ENCODE peak calls at places on chromosomes 11 and 22, in seven cellular contexts. G is K562, S is HepG2, V is GM12878, N is WTC11, Y is H1, Q is HCT116. R is an unnamed sample.

GRCh38 chr22:29277927-29278326 is 9.9 kb downstream of the EWSR1 start:
- DNase-seq in V (no peak), Y (no peak), S (no peak), G (no peak), Q (no peak), N (no peak), R (no peak)

GRCh38 chr11:129985823-129986222 is 16.8 kb downstream of the PRDM10 start:
- DNase-seq in S (no peak), N (no peak), V (no peak), G (no peak), Q (no peak), Y (no peak), R (no peak)

GRCh38 chr11:122494171-122494570 is 161.4 kb upstream of the UBASH3B start:
- DNase-seq in Q (no peak), Y (no peak), N (no peak), V (no peak), G (no peak), S (no peak), R (no peak)

GRCh38 chr22:49968313-49968830 is 7.8 kb downstream of the PIM3 start:
- DNase-seq in Q (no peak), Y (peak; percentile 46), V (no peak), S (no peak), G (no peak), N (no peak), R (no peak)

GRCh38 chr22:46561435-46561905 is 24.1 kb upstream of the CELSR1 start:
- DNase-seq in G (peak; percentile 55), N (peak; percentile 64), Y (no peak), Q (peak; percentile 87), S (peak; percentile 76), V (peak; percentile 42), R (peak; percentile 75)

GRCh38 chr11:44113572-44113971 is 18.1 kb downstream of the EXT2 start:
- DNase-seq in S (no peak), Y (no peak), G (no peak), N (no peak), Q (no peak), V (no peak), R (no peak)

GRCh38 chr11:36007127-36007824 is 63.4 kb downstream of the LDLRAD3 start:
- DNase-seq in G (no peak), V (no peak), S (no peak), Y (no peak), N (no peak), Q (no peak), R (no peak)

GRCh38 chr11:5242933-5243844 is 6.5 kb downstream of the HBG1 start:
- DNase-seq in N (no peak), G (no peak), Y (no peak), S (no peak), Q (no peak), V (no peak), R (no peak)

GRCh38 chr11:117519590-117519989 is 191.9 kb downstream of the CEP164 start:
- DNase-seq in Y (no peak), V (no peak), S (no peak), N (no peak), G (no peak), Q (no peak), R (no peak)

GRCh38 chr11:103295704-103296103 is 186.5 kb downstream of the DYNC2H1 start:
- DNase-seq in G (no peak), Q (peak; percentile 32), V (no peak), N (no peak), Y (no peak), S (no peak), R (no peak)

GRCh38 chr22:39253427-39254070 is 8.8 kb upstream of the PDGFB start:
- DNase-seq in V (no peak), G (peak; percentile 64), S (no peak), Q (peak; percentile 73), Y (no peak), N (no peak), R (peak; percentile 56)

GRCh38 chr11:86041975-86042378 is 26.9 kb downstream of the PICALM start:
- DNase-seq in Y (peak; percentile 62), V (peak; percentile 60), S (peak; percentile 77), Q (peak; percentile 76), G (peak; percentile 78), N (peak; percentile 63), R (peak; percentile 73)

GRCh38 chr11:7555067-7555699 is 41.4 kb downstream of the PPFIBP2 start:
- DNase-seq in N (no peak), S (no peak), Q (no peak), V (no peak), Y (no peak), G (no peak), R (no peak)

GRCh38 chr11:64400096-64400495 is 41.1 kb downstream of the RPS6KA4 start:
- DNase-seq in G (peak; percentile 53), Q (no peak), Y (no peak), V (no peak), N (no peak), S (no peak), R (no peak)

GRCh38 chr11:72189448-72190250 is 2.3 kb upstream of the FOLR1 start:
- DNase-seq in V (no peak), Q (no peak), S (no peak), Y (no peak), G (no peak), N (no peak), R (no peak)

GRCh38 chr11:112392860-112393259 is 132.2 kb upstream of the PLET1 start:
- DNase-seq in Y (no peak), V (no peak), Q (no peak), N (no peak), G (no peak), S (no peak), R (no peak)

GRCh38 chr11:134276396-134277175 is 407 bp downstream of the GLB1L3 start:
- DNase-seq in V (no peak), G (no peak), Y (peak; percentile 78), N (peak; percentile 68), S (no peak), Q (no peak), R (no peak)

GRCh38 chr11:56163804-56164203 is 3.7 kb upstream of the OR8K5 start:
- DNase-seq in Q (no peak), S (no peak), N (no peak), V (no peak), G (no peak), Y (no peak), R (no peak)

GRCh38 chr22:50010676-50011446 is 1.7 kb downstream of the IL17REL start:
- DNase-seq in V (no peak), G (peak; percentile 64), Q (no peak), Y (peak; percentile 54), S (no peak), N (no peak), R (no peak)

GRCh38 chr11:46478196-46478595 is 86.6 kb upstream of the CHRM4 start:
- DNase-seq in Q (no peak), G (no peak), V (no peak), S (no peak), N (no peak), Y (no peak), R (no peak)

GRCh38 chr11:27012254-27012921 is 18.5 kb downstream of the FIBIN start:
- DNase-seq in N (no peak), Y (no peak), V (no peak), S (no peak), G (no peak), Q (no peak), R (peak; percentile 16)

GRCh38 chr11:118522571-118523072 is 4.7 kb upstream of the TTC36 start:
- DNase-seq in N (peak; percentile 51), G (peak; percentile 44), V (no peak), S (peak; percentile 35), Q (no peak), Y (no peak), R (peak; percentile 54)

GRCh38 chr11:75566763-75567279 is 4.8 kb downstream of the SERPINH1 start:
- DNase-seq in Q (no peak), Y (no peak), S (no peak), G (no peak), N (no peak), V (no peak), R (no peak)

GRCh38 chr11:115869780-115870431 is 365.7 kb upstream of the CADM1 start:
- DNase-seq in S (peak; percentile 13), Q (no peak), N (peak; percentile 67), V (peak; percentile 51), G (no peak), Y (peak; percentile 60), R (peak; percentile 70)
- TF ChIP-seq SP1 in S (no peak), Q (no peak), N (no peak), V (no peak), G (no peak), Y (no peak), R (no peak)

DNA sequence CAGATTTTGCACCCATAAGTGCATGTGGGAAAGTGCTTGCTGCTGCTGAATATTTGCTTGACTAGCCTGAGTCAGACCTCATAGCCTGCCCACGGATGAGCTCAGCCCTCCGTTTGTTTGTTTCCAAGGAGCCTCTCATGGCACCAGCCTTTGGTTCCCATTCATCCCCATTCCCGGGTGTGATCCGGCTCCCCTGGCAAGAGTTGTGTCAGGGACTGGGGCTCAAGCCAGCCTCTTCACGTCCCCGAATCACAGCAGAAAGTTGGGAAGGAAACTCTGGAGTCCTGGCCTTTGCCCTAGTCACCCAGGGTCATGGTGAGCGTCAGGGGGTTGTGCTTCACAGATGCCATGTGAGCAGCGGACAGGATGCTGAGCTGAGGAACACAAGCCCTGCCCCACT is 13.9 kb downstream of the SEC14L3 start:
- DNase-seq in N (no peak), G (no peak), S (no peak), V (no peak), Q (no peak), Y (no peak), R (no peak)
- TF ChIP-seq SP1 in N (no peak), G (no peak), S (no peak), V (no peak), Q (no peak), Y (no peak), R (no peak)

DNA sequence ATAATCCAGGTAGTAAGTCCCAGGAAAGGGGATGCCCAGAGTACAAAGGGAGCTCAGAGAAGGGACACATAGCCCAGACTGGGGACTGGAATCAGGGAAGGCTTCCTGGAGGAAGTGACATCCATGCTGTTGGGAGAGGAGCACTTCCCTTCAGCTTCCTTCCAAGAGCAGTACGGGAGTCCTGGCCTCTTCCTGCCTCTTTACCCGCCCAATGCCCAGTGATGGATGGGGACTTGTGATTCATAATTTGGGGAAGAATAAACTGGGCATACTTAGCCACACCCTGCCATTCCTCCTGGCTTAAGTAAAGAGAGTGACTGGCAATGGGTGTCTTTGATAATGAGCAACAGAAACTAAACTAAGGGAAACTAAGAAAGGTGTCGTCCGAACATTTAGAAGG is 11.5 kb downstream of the C11orf91 start:
- DNase-seq in S (no peak), V (no peak), N (no peak), Y (no peak), Q (no peak), G (no peak), R (no peak)
- TF ChIP-seq SP1 in S (no peak), V (no peak), N (no peak), Y (no peak), Q (no peak), G (no peak), R (no peak)

GRCh38 chr22:37335819-37336199 is 53.5 kb downstream of the CYTH4 start:
- DNase-seq in Q (no peak), S (no peak), G (no peak), N (no peak), Y (no peak), V (no peak), R (no peak)

GRCh38 chr22:37338539-37339246 is 56.4 kb downstream of the CYTH4 start:
- DNase-seq in Q (no peak), S (no peak), N (no peak), V (no peak), G (no peak), Y (no peak), R (no peak)

GRCh38 chr22:37336474-37337028 is 54.2 kb downstream of the CYTH4 start:
- DNase-seq in N (no peak), Y (no peak), Q (no peak), V (no peak), S (no peak), G (peak; percentile 87), R (no peak)

GRCh38 chr22:37334859-37335818 is 52.8 kb downstream of the CYTH4 start:
- DNase-seq in S (no peak), Y (peak; percentile 76), V (no peak), N (peak; percentile 74), G (no peak), Q (no peak), R (peak; percentile 50)

GRCh38 chr22:37337204-37337943 is 55.1 kb downstream of the CYTH4 start:
- DNase-seq in Y (no peak), N (no peak), S (no peak), Q (no peak), G (no peak), V (no peak), R (no peak)
- TF ChIP-seq SP1 in Y (no peak), N (no peak), S (no peak), Q (no peak), G (no peak), V (no peak), R (no peak)